ENCODE peak calls at places on chromosome 9, in eight cellular contexts. K, X, P, M, N, T, C and H are unnamed samples.

GRCh38 chr9:68683433-68683832 is 21.6 kb upstream of the PIP5K1B start:
- DNase-seq in K (no peak), X (no peak), P (no peak), M (no peak), N (no peak), T (no peak), C (no peak), H (no peak)

GRCh38 chr9:100268271-100268670 is 84.5 kb downstream of the TEX10 start:
- DNase-seq in K (no peak), X (no peak), P (no peak), M (no peak), N (no peak), T (no peak), C (no peak), H (no peak)

GRCh38 chr9:132141364-132141947 is 20.4 kb upstream of the NTNG2 start:
- DNase-seq in K (no peak), X (no peak), P (no peak), M (peak), N (no peak), T (no peak), C (no peak), H (no peak)

GRCh38 chr9:131103535-131103934 is 7.2 kb downstream of the AIF1L start:
- DNase-seq in K (no peak), X (no peak), P (no peak), M (no peak), N (no peak), T (no peak), C (no peak), H (no peak)

GRCh38 chr9:128249914-128250838 is 25.6 kb downstream of the GOLGA2 start:
- DNase-seq in K (peak), X (peak), P (peak), M (peak), N (no peak), T (peak), C (peak), H (peak)

GRCh38 chr9:111903996-111904395 is 7.4 kb downstream of the UGCG start:
- DNase-seq in K (no peak), X (no peak), P (no peak), M (no peak), N (no peak), T (no peak), C (no peak), H (no peak)

GRCh38 chr9:76642701-76643209 is 121.5 kb upstream of the PCA3 start:
- DNase-seq in K (no peak), X (no peak), P (no peak), M (no peak), N (no peak), T (no peak), C (no peak), H (no peak)

GRCh38 chr9:131641618-131642495 is 96.5 kb downstream of the PRRT1B start:
- DNase-seq in K (no peak), X (peak), P (peak), M (no peak), N (no peak), T (peak), C (no peak), H (no peak)

GRCh38 chr9:35816708-35817107 is 1.9 kb upstream of the HINT2 start:
- DNase-seq in K (peak), X (no peak), P (no peak), M (no peak), N (peak), T (no peak), C (no peak), H (no peak)

GRCh38 chr9:68819065-68819464 is 114.0 kb downstream of the PIP5K1B start:
- DNase-seq in K (no peak), X (no peak), P (no peak), M (no peak), N (no peak), T (no peak), C (no peak), H (no peak)

GRCh38 chr9:79988126-79988525 is 416.4 kb downstream of the TLE4 start:
- DNase-seq in K (no peak), X (no peak), P (no peak), M (no peak), N (no peak), T (no peak), C (no peak), H (no peak)

GRCh38 chr9:105066265-105066865 is 138.4 kb upstream of the ABCA1 start:
- DNase-seq in K (no peak), X (no peak), P (peak), M (no peak), N (no peak), T (peak), C (no peak), H (no peak)

GRCh38 chr9:99431103-99431502 is 209.0 kb downstream of the SEC61B start:
- DNase-seq in K (no peak), X (no peak), P (no peak), M (no peak), N (no peak), T (no peak), C (no peak), H (no peak)

GRCh38 chr9:98230789-98231188 is 24.7 kb downstream of the TBC1D2 start:
- DNase-seq in K (no peak), X (no peak), P (no peak), M (no peak), N (no peak), T (no peak), C (no peak), H (no peak)

GRCh38 chr9:123927625-123928308 is 2.2 kb downstream of the DENND1A start:
- DNase-seq in K (no peak), X (peak), P (no peak), M (no peak), N (no peak), T (no peak), C (no peak), H (no peak)

GRCh38 chr9:111866976-111867375 is 29.6 kb upstream of the UGCG start:
- DNase-seq in K (no peak), X (no peak), P (no peak), M (no peak), N (peak), T (no peak), C (no peak), H (no peak)

GRCh38 chr9:18531127-18531526 is 57.2 kb downstream of the ADAMTSL1 start:
- DNase-seq in K (no peak), X (no peak), P (no peak), M (no peak), N (no peak), T (no peak), C (no peak), H (no peak)

GRCh38 chr9:92547356-92547755 is 11.6 kb upstream of the ECM2 start:
- DNase-seq in K (no peak), X (no peak), P (no peak), M (no peak), N (no peak), T (no peak), C (no peak), H (no peak)

GRCh38 chr9:98482248-98482647 is 226.5 kb downstream of the GABBR2 start:
- DNase-seq in K (no peak), X (no peak), P (no peak), M (no peak), N (no peak), T (no peak), C (no peak), H (no peak)

GRCh38 chr9:16730162-16730561 is 140.3 kb downstream of the BNC2 start:
- DNase-seq in K (no peak), X (no peak), P (no peak), M (no peak), N (no peak), T (no peak), C (no peak), H (no peak)

GRCh38 chr9:3948826-3949578 is 350.9 kb downstream of the GLIS3 start:
- DNase-seq in K (no peak), X (no peak), P (no peak), M (no peak), N (no peak), T (no peak), C (no peak), H (no peak)

GRCh38 chr9:115289757-115290208 is 171.8 kb upstream of the TNC start:
- DNase-seq in K (no peak), X (no peak), P (no peak), M (no peak), N (no peak), T (no peak), C (no peak), H (no peak)

GRCh38 chr9:109107402-109108240 is 12.1 kb downstream of the TMEM245 start:
- DNase-seq in K (peak), X (no peak), P (no peak), M (no peak), N (peak), T (no peak), C (no peak), H (no peak)

GRCh38 chr9:82466616-82467251 is 478.2 kb downstream of the SPATA31D1 start:
- DNase-seq in K (no peak), X (no peak), P (no peak), M (no peak), N (peak), T (no peak), C (no peak), H (no peak)

GRCh38 chr9:114981095-114981494 is 50.7 kb upstream of the TNFSF8 start:
- DNase-seq in K (no peak), X (no peak), P (no peak), M (no peak), N (no peak), T (no peak), C (no peak), H (no peak)

GRCh38 chr9:13470836-13471235 is 191.3 kb upstream of the MPDZ start:
- DNase-seq in K (no peak), X (no peak), P (no peak), M (no peak), N (no peak), T (no peak), C (no peak), H (no peak)
- H3K4me3 ChIP-seq in K (no peak), X (no peak), P (no peak), M (no peak), N (no peak), T (no peak), C (no peak), H (no peak)

GRCh38 chr9:14179449-14179848 is 134.5 kb downstream of the NFIB start:
- DNase-seq in K (no peak), X (peak), P (no peak), M (peak), N (peak), T (no peak), C (no peak), H (no peak)

GRCh38 chr9:14183001-14183400 is 130.9 kb downstream of the NFIB start:
- DNase-seq in K (no peak), X (no peak), P (no peak), M (no peak), N (no peak), T (no peak), C (no peak), H (no peak)

GRCh38 chr9:14180942-14181270 is 133.0 kb downstream of the NFIB start:
- DNase-seq in K (no peak), X (no peak), P (no peak), M (no peak), N (no peak), T (no peak), C (no peak), H (no peak)

GRCh38 chr9:14175778-14176177 is 138.2 kb downstream of the NFIB start:
- DNase-seq in K (no peak), X (no peak), P (no peak), M (no peak), N (no peak), T (no peak), C (no peak), H (no peak)

GRCh38 chr9:14180077-14180941 is 133.6 kb downstream of the NFIB start:
- DNase-seq in K (no peak), X (peak), P (peak), M (peak), N (no peak), T (peak), C (peak), H (no peak)
- TF ChIP-seq EP300 in K (no peak), X (no peak), P (no peak), M (no peak), N (no peak), T (no peak), C (no peak), H (no peak)

GRCh38 chr9:113593682-113594281 is 130.3 kb downstream of the RGS3 start:
- DNase-seq in K (peak), X (peak), P (peak), M (peak), N (peak), T (peak), C (peak), H (peak)
- TF ChIP-seq POLR2A in K (peak), X (peak), P (peak), M (peak), N (peak), T (peak), C (peak), H (no peak)

GRCh38 chr9:134406366-134407122 is 80.3 kb downstream of the RXRA start:
- DNase-seq in K (peak), X (no peak), P (no peak), M (no peak), N (no peak), T (no peak), C (no peak), H (no peak)
- H3K4me3 ChIP-seq in K (peak), X (peak), P (peak), M (peak), N (no peak), T (peak), C (peak), H (peak)

DNA sequence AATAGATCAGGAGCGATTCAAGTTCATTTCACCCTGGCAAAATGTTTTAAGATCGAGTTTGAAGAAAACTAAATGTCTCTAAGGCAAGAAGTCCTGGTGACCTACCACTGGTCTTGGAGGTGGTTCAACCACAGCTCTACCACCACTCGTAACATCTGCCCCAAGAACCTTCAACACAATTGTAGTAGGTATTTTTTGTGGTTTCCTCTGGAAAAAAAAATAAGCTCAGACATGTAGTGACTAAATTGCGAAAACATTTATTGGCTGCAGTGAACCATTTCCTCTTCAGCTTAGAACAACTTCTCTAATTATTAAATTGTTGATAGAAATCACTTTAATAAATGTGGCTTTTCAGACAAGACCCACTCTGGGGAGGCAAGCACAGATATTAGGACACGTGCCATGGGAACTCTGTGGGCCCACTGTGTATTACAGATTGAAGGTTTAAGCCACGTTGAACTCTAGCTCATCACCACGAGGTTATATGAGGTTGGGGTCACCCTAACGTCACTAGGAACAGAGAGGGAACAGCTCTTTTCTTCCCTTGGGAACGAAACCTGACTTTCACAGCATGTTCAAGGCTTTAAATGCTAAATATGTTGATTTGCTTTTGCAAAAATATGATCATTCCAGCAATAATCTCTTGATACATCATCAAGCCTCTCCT is 142.9 kb downstream of the HSD17B3 start:
- DNase-seq in K (no peak), X (no peak), P (peak), M (no peak), N (no peak), T (peak), C (no peak), H (no peak)
- TF ChIP-seq EP300 in K (no peak), X (no peak), P (no peak), M (no peak), N (no peak), T (no peak), C (no peak), H (no peak)

GRCh38 chr9:135580664-135581380 is 19.3 kb downstream of the PAEP start:
- DNase-seq in K (no peak), X (no peak), P (no peak), M (peak), N (no peak), T (no peak), C (no peak), H (no peak)

GRCh38 chr9:135581636-135582426 is 20.3 kb downstream of the PAEP start:
- DNase-seq in K (no peak), X (no peak), P (no peak), M (peak), N (no peak), T (no peak), C (no peak), H (no peak)

GRCh38 chr9:135583686-135584011 is 22.1 kb downstream of the PAEP start:
- DNase-seq in K (no peak), X (no peak), P (no peak), M (peak), N (no peak), T (no peak), C (no peak), H (no peak)

GRCh38 chr9:135582966-135583685 is 21.6 kb downstream of the PAEP start:
- DNase-seq in K (no peak), X (no peak), P (no peak), M (peak), N (no peak), T (no peak), C (no peak), H (no peak)

DNA sequence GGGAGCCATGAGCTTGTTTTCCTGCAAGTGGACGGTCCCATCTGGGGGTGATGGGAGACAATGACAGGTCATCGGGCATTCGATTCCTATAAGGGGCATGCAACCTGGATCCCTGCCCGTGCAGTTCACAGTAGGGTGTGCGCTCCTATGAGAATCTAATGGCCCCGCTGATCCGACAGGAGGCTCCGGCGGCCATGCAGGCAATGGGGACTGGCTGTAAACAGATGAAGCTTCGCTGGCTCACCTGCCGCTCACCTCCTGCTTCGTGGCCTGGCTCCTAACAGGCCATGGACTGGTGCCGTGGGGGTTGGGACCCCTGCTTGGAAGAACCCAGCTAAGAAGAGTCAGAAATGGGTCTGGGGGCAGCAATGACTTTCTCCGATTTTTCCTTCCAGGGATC is 21.0 kb downstream of the PAEP start:
- DNase-seq in K (no peak), X (no peak), P (no peak), M (peak), N (no peak), T (no peak), C (no peak), H (no peak)
- TF ChIP-seq POLR2A in K (no peak), X (no peak), P (no peak), M (no peak), N (no peak), T (no peak), C (no peak), H (no peak)

DNA sequence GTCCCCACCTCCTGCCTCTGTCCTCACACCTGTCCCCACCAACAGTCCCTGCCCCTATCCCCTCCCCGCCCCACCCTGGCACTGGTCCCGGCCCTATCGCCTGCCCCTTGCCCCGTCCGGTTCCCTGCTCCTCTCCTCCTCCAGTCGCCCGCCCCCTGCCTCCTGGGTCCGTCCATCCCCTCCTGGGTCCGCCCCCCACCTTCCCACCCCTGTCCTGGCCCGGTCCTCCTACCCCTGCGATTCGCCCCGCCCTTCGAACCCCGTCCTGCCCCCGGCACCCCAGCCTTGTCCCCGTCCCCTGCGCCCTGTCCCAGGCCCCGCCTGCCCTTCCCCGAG is 372 bp downstream of the EDF1 start:
- DNase-seq in K (no peak), X (peak), P (peak), M (peak), N (no peak), T (no peak), C (peak), H (peak)
- H3K4me3 ChIP-seq in K (peak), X (peak), P (peak), M (peak), N (peak), T (peak), C (peak), H (peak)

DNA sequence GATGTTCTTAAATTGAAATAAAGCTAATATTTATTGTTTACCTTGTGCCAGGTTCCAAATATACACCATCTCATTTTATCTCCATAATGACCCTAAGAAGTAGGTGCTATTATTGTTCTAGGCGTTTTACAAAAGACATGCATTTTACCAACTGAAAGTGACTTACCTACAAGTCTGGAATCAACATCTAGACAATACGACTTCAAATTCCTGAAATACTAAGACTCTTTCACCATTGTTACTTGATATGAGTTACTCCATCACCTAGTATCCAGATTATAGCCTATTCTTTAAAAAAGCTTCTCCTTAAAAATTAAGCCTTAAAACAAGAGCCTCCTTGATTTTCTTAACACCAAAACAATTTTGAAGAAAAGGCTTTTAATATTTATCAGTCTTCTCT is 13.3 kb downstream of the HACD4 start:
- DNase-seq in K (no peak), X (no peak), P (no peak), M (no peak), N (no peak), T (no peak), C (no peak), H (no peak)
- TF ChIP-seq EP300 in K (no peak), X (no peak), P (no peak), M (no peak), N (no peak), T (no peak), C (no peak), H (no peak)

DNA sequence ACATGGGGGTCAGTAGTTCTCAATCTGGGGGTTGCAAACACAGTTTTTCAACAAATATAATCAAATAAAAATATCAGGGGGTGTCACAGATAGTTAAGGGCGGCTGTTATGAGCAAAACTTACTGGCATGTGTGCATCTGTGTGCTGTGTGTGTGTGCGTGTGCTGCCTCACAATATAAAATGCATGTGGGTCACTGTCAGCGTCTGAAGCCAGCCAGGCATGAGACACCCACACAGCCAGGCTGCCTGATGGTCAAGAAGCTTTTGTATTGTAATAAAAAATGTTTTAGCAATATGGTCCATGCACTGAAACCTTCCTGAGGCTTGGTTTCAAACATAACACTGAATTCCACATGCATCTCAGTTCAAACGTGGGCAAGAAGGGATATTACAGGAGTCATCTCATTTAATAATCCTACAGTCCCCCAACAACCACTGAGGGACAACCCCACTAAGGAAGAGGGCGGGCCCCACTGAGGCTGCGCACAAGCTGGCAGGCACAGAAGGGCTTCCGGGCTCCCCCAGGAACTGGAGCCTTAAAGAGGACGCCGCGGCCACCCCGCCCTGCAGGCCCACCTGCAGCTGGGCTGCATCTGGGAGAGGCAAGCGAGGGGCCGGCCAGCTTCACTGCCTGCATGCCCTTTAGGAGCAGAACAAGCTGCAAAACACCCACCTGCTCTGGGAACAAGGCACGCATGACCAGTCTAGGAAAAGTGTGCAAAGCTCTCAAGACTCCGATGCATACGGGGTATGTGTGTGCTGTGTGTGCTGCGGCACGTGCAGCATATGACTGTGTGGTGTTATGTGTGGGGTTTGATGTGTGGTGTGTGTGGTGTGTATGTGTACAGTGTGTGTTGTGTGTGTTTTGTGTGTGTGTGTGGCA is 14.1 kb downstream of the SEMA4D start:
- DNase-seq in K (no peak), X (peak), P (no peak), M (peak), N (no peak), T (no peak), C (no peak), H (no peak)
- TF ChIP-seq POLR2A in K (no peak), X (no peak), P (no peak), M (no peak), N (no peak), T (no peak), C (no peak), H (no peak)